ENCODE peak calls at places on chromosome 20, in six cellular contexts. One of them, this sample, is unnamed.

GRCh38 chr20:34389206-34389953 is 26.3 kb downstream of the ITCH start:
- DNase-seq in GM12891: no peak
- DNase-seq in K562: peak; percentile 6
- DNase-seq in H1: no peak
- DNase-seq in HepG2: no peak
- DNase-seq in GM12878: no peak
- DNase-seq in this sample: no peak

GRCh38 chr20:48404598-48404997 is 423.2 kb downstream of the PREX1 start:
- DNase-seq in GM12891: peak; percentile 26
- DNase-seq in K562: no peak
- DNase-seq in GM12878: no peak
- DNase-seq in H1: no peak
- DNase-seq in HepG2: peak; percentile 45
- DNase-seq in this sample: no peak

GRCh38 chr20:45450097-45450818 is 19.3 kb upstream of the WFDC2 start:
- DNase-seq in GM12891: no peak
- DNase-seq in K562: peak; percentile 70
- DNase-seq in H1: no peak
- DNase-seq in GM12878: no peak
- DNase-seq in HepG2: peak; percentile 66
- DNase-seq in this sample: no peak

GRCh38 chr20:49635171-49635570 is 67.2 kb upstream of the PTGIS start:
- DNase-seq in HepG2: no peak
- DNase-seq in H1: no peak
- DNase-seq in GM12878: no peak
- DNase-seq in K562: no peak
- DNase-seq in GM12891: no peak
- DNase-seq in this sample: no peak

GRCh38 chr20:59771506-59772372 is 161.7 kb downstream of the SYCP2 start:
- DNase-seq in GM12891: no peak
- DNase-seq in H1: no peak
- DNase-seq in GM12878: no peak
- DNase-seq in HepG2: no peak
- DNase-seq in K562: no peak
- DNase-seq in this sample: no peak

GRCh38 chr20:64247970-64248841 is 7.3 kb upstream of the PCMTD2 start:
- DNase-seq in K562: peak; percentile 36
- DNase-seq in GM12891: no peak
- DNase-seq in HepG2: no peak
- DNase-seq in GM12878: no peak
- DNase-seq in H1: no peak
- DNase-seq in this sample: no peak

GRCh38 chr20:44714701-44715494 is at the start of gene CCN5:
- DNase-seq in H1: no peak
- DNase-seq in K562: peak; percentile 43
- DNase-seq in HepG2: peak; percentile 68
- DNase-seq in GM12878: no peak
- DNase-seq in GM12891: no peak
- DNase-seq in this sample: no peak

GRCh38 chr20:51955756-51956155 is 153.4 kb upstream of the SALL4 start:
- DNase-seq in GM12891: no peak
- DNase-seq in K562: no peak
- DNase-seq in H1: no peak
- DNase-seq in HepG2: no peak
- DNase-seq in GM12878: no peak
- DNase-seq in this sample: no peak

GRCh38 chr20:22691369-22692118 is 107.2 kb upstream of the FOXA2 start:
- DNase-seq in GM12878: no peak
- DNase-seq in K562: peak; percentile 73
- DNase-seq in HepG2: peak; percentile 68
- DNase-seq in H1: peak; percentile 58
- DNase-seq in GM12891: peak; percentile 63
- DNase-seq in this sample: peak; percentile 60

GRCh38 chr20:34415079-34415478 is 52.0 kb downstream of the ITCH start:
- DNase-seq in GM12878: peak; percentile 39
- DNase-seq in GM12891: no peak
- DNase-seq in HepG2: no peak
- DNase-seq in H1: no peak
- DNase-seq in K562: no peak
- DNase-seq in this sample: no peak

GRCh38 chr20:13420625-13421024 is 199.6 kb downstream of the ISM1 start:
- DNase-seq in K562: no peak
- DNase-seq in GM12891: no peak
- DNase-seq in HepG2: peak; percentile 36
- DNase-seq in H1: no peak
- DNase-seq in GM12878: no peak
- DNase-seq in this sample: no peak

GRCh38 chr20:45857836-45858250 is 429 bp downstream of the ZSWIM3 start:
- DNase-seq in GM12878: peak; percentile 31
- DNase-seq in H1: no peak
- DNase-seq in GM12891: peak; percentile 39
- DNase-seq in HepG2: no peak
- DNase-seq in K562: peak; percentile 70
- DNase-seq in this sample: peak; percentile 66

GRCh38 chr20:42024653-42025052 is 406.5 kb upstream of the CHD6 start:
- DNase-seq in HepG2: no peak
- DNase-seq in GM12891: no peak
- DNase-seq in GM12878: no peak
- DNase-seq in K562: peak; percentile 25
- DNase-seq in H1: peak; percentile 17
- DNase-seq in this sample: no peak

GRCh38 chr20:45841407-45842129 is 8.0 kb downstream of the SNX21 start:
- DNase-seq in GM12891: no peak
- DNase-seq in HepG2: no peak
- DNase-seq in GM12878: no peak
- DNase-seq in K562: no peak
- DNase-seq in H1: no peak
- DNase-seq in this sample: no peak

GRCh38 chr20:8309638-8310037 is 177.6 kb downstream of the PLCB1 start:
- DNase-seq in K562: no peak
- DNase-seq in HepG2: no peak
- DNase-seq in GM12878: no peak
- DNase-seq in H1: no peak
- DNase-seq in GM12891: no peak
- DNase-seq in this sample: no peak

GRCh38 chr20:22836877-22837276 is 198.2 kb upstream of the SSTR4 start:
- DNase-seq in GM12891: no peak
- DNase-seq in H1: no peak
- DNase-seq in GM12878: no peak
- DNase-seq in HepG2: no peak
- DNase-seq in K562: peak; percentile 74
- DNase-seq in this sample: no peak

GRCh38 chr20:32363492-32363891 is 5.4 kb downstream of the ASXL1 start:
- DNase-seq in HepG2: no peak
- DNase-seq in GM12878: no peak
- DNase-seq in GM12891: no peak
- DNase-seq in H1: no peak
- DNase-seq in K562: no peak
- DNase-seq in this sample: no peak

GRCh38 chr20:61026731-61027130 is 225.3 kb upstream of the CDH4 start:
- DNase-seq in HepG2: no peak
- DNase-seq in K562: no peak
- DNase-seq in GM12878: no peak
- DNase-seq in H1: no peak
- DNase-seq in GM12891: no peak
- DNase-seq in this sample: no peak

GRCh38 chr20:61025536-61025935 is 226.5 kb upstream of the CDH4 start:
- DNase-seq in GM12891: no peak
- DNase-seq in K562: no peak
- DNase-seq in GM12878: no peak
- DNase-seq in H1: no peak
- DNase-seq in HepG2: no peak
- DNase-seq in this sample: no peak

GRCh38 chr20:61023612-61024011 is 228.4 kb upstream of the CDH4 start:
- DNase-seq in HepG2: no peak
- DNase-seq in GM12891: no peak
- DNase-seq in K562: no peak
- DNase-seq in GM12878: no peak
- DNase-seq in H1: no peak
- DNase-seq in this sample: no peak

GRCh38 chr20:61026173-61026572 is 225.9 kb upstream of the CDH4 start:
- DNase-seq in HepG2: no peak
- DNase-seq in GM12891: no peak
- DNase-seq in K562: no peak
- DNase-seq in H1: no peak
- DNase-seq in GM12878: no peak
- DNase-seq in this sample: no peak

DNA sequence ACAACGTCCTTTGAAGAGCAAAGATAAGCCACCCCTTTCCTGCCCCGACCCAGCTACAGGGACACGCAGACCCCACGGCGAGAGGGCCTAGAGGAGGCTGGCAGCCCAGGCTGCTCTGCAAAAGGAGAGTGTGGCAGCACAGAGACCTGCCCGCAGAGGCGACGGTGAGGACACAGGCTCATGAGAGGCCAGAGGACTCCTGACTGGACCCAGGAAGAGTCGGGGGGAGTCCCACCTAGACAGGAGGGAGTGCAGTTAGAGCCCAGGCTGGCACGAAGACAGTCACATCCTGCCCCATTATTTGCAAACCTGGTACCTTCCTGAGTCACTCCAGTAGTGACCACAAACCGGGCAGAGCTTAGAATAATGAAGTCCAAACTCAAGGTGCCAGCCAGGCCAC is 227.7 kb upstream of the CDH4 start:
- DNase-seq in H1: no peak
- DNase-seq in GM12878: no peak
- DNase-seq in HepG2: no peak
- DNase-seq in K562: no peak
- DNase-seq in GM12891: no peak
- DNase-seq in this sample: no peak
- TF ChIP-seq POLR2A in H1: no peak
- TF ChIP-seq POLR2A in GM12878: no peak
- TF ChIP-seq POLR2A in HepG2: no peak
- TF ChIP-seq POLR2A in K562: no peak
- TF ChIP-seq POLR2A in GM12891: no peak
- TF ChIP-seq POLR2A in this sample: no peak

GRCh38 chr20:62887147-62887859 is 25.7 kb upstream of the TCFL5 start:
- DNase-seq in K562: peak; percentile 47
- DNase-seq in GM12891: no peak
- DNase-seq in GM12878: no peak
- DNase-seq in HepG2: peak; percentile 50
- DNase-seq in H1: no peak
- DNase-seq in this sample: no peak
- TF ChIP-seq POLR2AphosphoS5 in K562: no peak
- TF ChIP-seq POLR2AphosphoS5 in GM12891: no peak
- TF ChIP-seq POLR2AphosphoS5 in GM12878: no peak
- TF ChIP-seq POLR2AphosphoS5 in HepG2: no peak
- TF ChIP-seq POLR2AphosphoS5 in H1: no peak
- TF ChIP-seq POLR2AphosphoS5 in this sample: no peak

GRCh38 chr20:61608275-61609085 is 356.4 kb downstream of the CDH4 start:
- DNase-seq in K562: peak; percentile 46
- DNase-seq in GM12891: no peak
- DNase-seq in H1: no peak
- DNase-seq in GM12878: no peak
- DNase-seq in HepG2: peak; percentile 43
- DNase-seq in this sample: no peak
- TF ChIP-seq TAF1 in K562: no peak
- TF ChIP-seq TAF1 in GM12891: no peak
- TF ChIP-seq TAF1 in H1: no peak
- TF ChIP-seq TAF1 in GM12878: no peak
- TF ChIP-seq TAF1 in HepG2: no peak
- TF ChIP-seq TAF1 in this sample: no peak

DNA sequence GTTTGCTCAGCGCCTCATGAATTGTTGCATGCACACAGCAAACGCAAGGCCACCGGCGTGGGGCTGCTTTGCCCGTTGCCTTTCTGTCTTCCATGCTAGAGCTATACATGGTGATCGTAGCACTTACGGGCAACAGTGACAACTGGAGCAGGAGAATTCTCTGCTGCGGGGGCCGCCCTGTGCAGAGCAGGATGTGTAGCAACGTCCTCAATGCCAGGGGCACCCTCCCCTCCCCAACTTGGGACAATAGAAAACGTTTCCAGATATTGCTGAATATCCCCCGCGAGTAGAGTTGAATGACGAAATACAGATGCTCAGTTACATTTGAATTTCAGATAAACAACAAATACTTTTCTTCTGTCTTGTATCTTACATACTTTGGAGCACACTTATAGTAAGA is 198.7 kb downstream of the TFAP2C start:
- DNase-seq in H1: no peak
- DNase-seq in GM12891: no peak
- DNase-seq in K562: no peak
- DNase-seq in GM12878: no peak
- DNase-seq in HepG2: no peak
- DNase-seq in this sample: no peak
- TF ChIP-seq POLR2A in H1: no peak
- TF ChIP-seq POLR2A in GM12891: no peak
- TF ChIP-seq POLR2A in K562: no peak
- TF ChIP-seq POLR2A in GM12878: no peak
- TF ChIP-seq POLR2A in HepG2: no peak
- TF ChIP-seq POLR2A in this sample: no peak

DNA sequence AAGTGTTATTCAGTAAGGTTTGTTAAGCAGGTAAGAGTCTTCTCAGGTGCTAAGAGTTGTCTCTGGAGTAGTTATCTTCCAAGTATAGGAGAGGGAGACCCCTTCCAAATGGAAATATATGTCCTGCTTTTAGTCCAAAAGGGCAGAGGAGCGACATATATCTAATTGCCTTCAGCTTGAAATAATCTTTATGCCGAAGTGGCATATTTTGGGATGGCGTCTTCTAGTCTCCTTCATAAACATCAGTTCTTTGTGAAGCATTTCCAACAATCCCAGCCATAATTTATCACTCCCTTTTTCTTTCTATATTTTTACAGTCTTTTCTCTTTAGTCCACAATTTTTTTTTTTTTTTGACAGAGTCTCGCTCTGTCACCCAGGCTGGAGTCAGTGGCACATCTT is 6.0 kb downstream of the TMC2 start:
- DNase-seq in HepG2: no peak
- DNase-seq in H1: no peak
- DNase-seq in GM12878: no peak
- DNase-seq in GM12891: no peak
- DNase-seq in K562: no peak
- DNase-seq in this sample: no peak
- TF ChIP-seq POLR2AphosphoS5 in HepG2: no peak
- TF ChIP-seq POLR2AphosphoS5 in H1: no peak
- TF ChIP-seq POLR2AphosphoS5 in GM12878: no peak
- TF ChIP-seq POLR2AphosphoS5 in GM12891: no peak
- TF ChIP-seq POLR2AphosphoS5 in K562: no peak
- TF ChIP-seq POLR2AphosphoS5 in this sample: no peak

GRCh38 chr20:3032624-3033023 is 10.8 kb upstream of the GNRH2 start:
- DNase-seq in GM12878: no peak
- DNase-seq in GM12891: no peak
- DNase-seq in K562: no peak
- DNase-seq in HepG2: no peak
- DNase-seq in H1: no peak
- DNase-seq in this sample: no peak
- TF ChIP-seq TAF1 in GM12878: no peak
- TF ChIP-seq TAF1 in GM12891: no peak
- TF ChIP-seq TAF1 in K562: no peak
- TF ChIP-seq TAF1 in HepG2: no peak
- TF ChIP-seq TAF1 in H1: no peak
- TF ChIP-seq TAF1 in this sample: no peak

DNA sequence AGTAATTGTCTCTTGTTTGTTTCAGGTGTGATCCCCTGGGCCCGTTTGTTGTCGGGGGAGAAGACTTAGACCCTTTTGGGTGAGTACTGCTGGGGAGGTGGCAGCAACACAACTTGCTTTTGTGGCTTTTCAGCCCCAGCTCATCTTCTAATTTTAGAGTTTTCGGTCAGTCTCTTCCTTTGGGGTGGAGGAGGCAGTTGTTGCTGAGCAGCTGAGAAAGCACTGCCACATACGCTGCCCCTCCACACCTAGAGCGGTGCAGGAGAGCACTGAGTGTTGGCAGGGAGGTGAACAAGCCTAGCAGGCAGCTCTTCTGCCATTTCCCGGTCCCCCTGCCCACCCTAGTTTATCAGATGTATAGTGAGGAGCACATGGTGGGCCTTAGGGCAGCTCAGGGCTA is 21.7 kb downstream of the TMEM74B start:
- DNase-seq in GM12891: no peak
- DNase-seq in K562: no peak
- DNase-seq in GM12878: no peak
- DNase-seq in HepG2: no peak
- DNase-seq in H1: no peak
- DNase-seq in this sample: no peak
- TF ChIP-seq POLR2A in GM12891: no peak
- TF ChIP-seq POLR2A in K562: no peak
- TF ChIP-seq POLR2A in GM12878: no peak
- TF ChIP-seq POLR2A in HepG2: no peak
- TF ChIP-seq POLR2A in H1: no peak
- TF ChIP-seq POLR2A in this sample: no peak